ENCODE peak calls at places on chromosomes 13 and 19, in nine cellular contexts. P is aorta; E is upper lobe of left lung; M is CD4-positive, alpha-beta memory T cell; H is AG10803; G is choroid plexus epithelial cell; V is neuronal stem cell; N is adrenal gland; B is tibial nerve. C is an unnamed sample.

GRCh38 chr19:8355631-8356402 is 8.1 kb upstream of the ANGPTL4 start:
- DNase-seq in B (peak), P (peak), H (peak), G (peak), N (peak), M (no peak), E (no peak), V (no peak), C (peak)

GRCh38 chr19:21028969-21029268 is 8.5 kb downstream of the ZNF430 start:
- DNase-seq in P (no peak), N (no peak), M (no peak), B (no peak), V (no peak), E (no peak), G (peak), H (no peak), C (no peak)

GRCh38 chr13:110137677-110138008 is 169.3 kb downstream of the COL4A1 start:
- DNase-seq in N (peak), V (no peak), M (no peak), E (no peak), H (peak), B (peak), P (no peak), G (no peak), C (no peak)

GRCh38 chr13:113275387-113275786 is 21.7 kb upstream of the LAMP1 start:
- DNase-seq in G (peak), N (peak), E (no peak), H (peak), P (no peak), M (peak), B (no peak), V (no peak), C (peak)

GRCh38 chr13:72808917-72809500 is 27.1 kb downstream of the PIBF1 start:
- DNase-seq in V (peak), N (no peak), E (no peak), P (no peak), G (peak), H (peak), M (no peak), B (no peak), C (peak)

GRCh38 chr13:46355906-46356305 is 31.1 kb downstream of the RUBCNL start:
- DNase-seq in G (peak), M (no peak), N (no peak), B (no peak), P (no peak), H (no peak), V (no peak), E (no peak), C (no peak)

GRCh38 chr13:29937836-29938235 is 87.4 kb upstream of the UBL3 start:
- DNase-seq in M (peak), N (no peak), V (no peak), P (no peak), E (no peak), G (no peak), B (no peak), H (no peak), C (no peak)

GRCh38 chr19:2475018-2475701 is 767 bp upstream of the GADD45B start:
- DNase-seq in B (no peak), P (peak), N (peak), V (no peak), E (peak), H (peak), G (peak), M (peak), C (peak)

GRCh38 chr13:106472621-106473020 is 62.8 kb downstream of the EFNB2 start:
- DNase-seq in V (no peak), B (no peak), M (no peak), H (no peak), E (no peak), G (no peak), P (no peak), N (no peak), C (no peak)
- H3K4me3 ChIP-seq in V (no peak), B (no peak), M (no peak), H (peak), E (no peak), G (no peak), P (no peak), N (no peak), C (peak)

DNA sequence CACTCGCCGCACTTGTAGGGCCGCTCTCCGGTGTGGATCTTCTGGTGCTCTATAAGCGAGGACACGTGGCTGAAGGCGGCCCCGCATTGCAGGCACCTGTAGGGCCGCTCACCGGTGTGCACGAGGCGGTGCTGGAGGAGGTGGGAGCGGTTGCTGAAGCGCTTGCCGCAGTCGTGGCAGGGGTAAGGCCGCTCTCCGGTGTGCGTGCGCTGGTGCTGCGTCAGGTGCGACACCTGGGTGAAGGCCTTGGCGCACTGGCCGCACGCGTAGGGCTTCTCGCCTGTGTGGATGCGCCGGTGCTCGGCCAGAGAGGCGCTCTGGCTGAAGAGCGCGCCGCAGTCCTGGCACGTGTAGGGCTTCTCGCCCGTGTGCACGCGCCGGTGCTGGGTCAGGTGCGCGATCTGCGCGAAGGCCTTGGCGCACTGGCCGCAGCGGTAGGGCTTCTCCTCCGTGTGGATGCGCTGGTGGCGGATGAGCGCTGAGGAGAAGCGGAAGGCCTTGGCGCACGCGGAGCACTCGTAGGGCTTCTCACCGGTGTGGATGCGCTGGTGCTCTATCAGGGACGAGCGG is 7.5 kb downstream of the ZNF835 start:
- DNase-seq in P (no peak), G (no peak), M (no peak), B (no peak), N (no peak), H (no peak), E (peak), V (no peak), C (no peak)
- H3K4me3 ChIP-seq in P (no peak), G (no peak), M (no peak), B (no peak), N (no peak), H (no peak), E (no peak), V (peak), C (no peak)

GRCh38 chr19:35755550-35756371 is 1.1 kb downstream of the HSPB6 start:
- DNase-seq in V (no peak), H (peak), E (peak), M (peak), B (peak), P (peak), G (peak), N (peak), C (peak)
- H3K4me3 ChIP-seq in V (peak), H (peak), E (no peak), M (no peak), B (peak), P (peak), G (peak), N (no peak), C (peak)

GRCh38 chr13:98853791-98854191 is 101.3 kb upstream of the SLC15A1 start:
- DNase-seq in M (no peak), N (no peak), G (peak), E (peak), B (no peak), V (no peak), H (peak), P (no peak), C (peak)
- H3K4me3 ChIP-seq in M (no peak), N (no peak), G (no peak), E (no peak), B (no peak), V (no peak), H (peak), P (no peak), C (no peak)

GRCh38 chr19:45154064-45154827 is 6.5 kb downstream of the NKPD1 start:
- DNase-seq in E (no peak), N (peak), M (peak), P (no peak), V (no peak), G (peak), H (peak), B (no peak), C (peak)
- H3K4me3 ChIP-seq in E (no peak), N (no peak), M (no peak), P (no peak), V (peak), G (no peak), H (no peak), B (peak), C (no peak)

C was measured in fibroblast of pulmonary artery.